ENCODE peak calls at places on chromosomes 3 and 15, in eight cellular contexts. E is NCI-H1417; J is left colon; G is HEK293T; X is activated naive CD4-positive, alpha-beta T cell treated with anti-CD3 and anti-CD28 coated beads, Interleukin-2, amount 50 U/mL, for 16 hours; Y is brain microvascular endothelial cell; A is tibial artery; C is dorsolateral prefrontal cortex. M is an unnamed sample.

GRCh38 chr3:114874447-114874846 is 272.6 kb downstream of the ZBTB20 start:
- DNase-seq in X (no peak), C (no peak), E (no peak), Y (no peak), G (no peak), A (no peak), J (no peak), M (no peak)

GRCh38 chr3:189507856-189508255 is 123.3 kb upstream of the TP63 start:
- DNase-seq in A (no peak), J (no peak), X (no peak), E (no peak), C (no peak), Y (no peak), G (no peak), M (no peak)

GRCh38 chr15:40957581-40958051 is 4.3 kb downstream of the CHAC1 start:
- DNase-seq in G (no peak), Y (no peak), A (peak; percentile 91), X (no peak), E (no peak), C (no peak), J (peak; percentile 64), M (no peak)

GRCh38 chr3:170038434-170039110 is 777 bp downstream of the GPR160 start:
- DNase-seq in J (peak; percentile 70), X (peak; percentile 44), E (peak; percentile 83), A (no peak), G (peak; percentile 22), Y (no peak), C (no peak), M (peak; percentile 67)

GRCh38 chr3:46429250-46429649 is 22.2 kb downstream of the CCRL2 start:
- DNase-seq in J (no peak), X (no peak), G (no peak), A (no peak), C (no peak), E (peak; percentile 43), Y (no peak), M (no peak)

GRCh38 chr15:90228960-90229359 is 4.8 kb downstream of the CIB1 start:
- DNase-seq in G (no peak), J (no peak), X (no peak), C (no peak), E (no peak), A (no peak), Y (no peak), M (no peak)

GRCh38 chr15:66943456-66944095 is 121.8 kb upstream of the SMAD3 start:
- DNase-seq in X (no peak), J (peak; percentile 46), E (peak; percentile 88), A (peak; percentile 56), G (no peak), C (no peak), Y (no peak), M (no peak)

GRCh38 chr3:117619805-117620204 is 910.2 kb downstream of the TUSC7 start:
- DNase-seq in Y (no peak), G (no peak), J (no peak), E (no peak), A (no peak), X (no peak), C (no peak), M (no peak)

GRCh38 chr3:36484386-36484785 is 104.1 kb downstream of the STAC start:
- DNase-seq in Y (no peak), A (no peak), C (no peak), G (no peak), E (no peak), X (no peak), J (no peak), M (no peak)

GRCh38 chr3:139355502-139355901 is 11.7 kb downstream of the MRPS22 start:
- DNase-seq in G (no peak), A (no peak), X (no peak), J (no peak), C (no peak), Y (no peak), E (no peak), M (no peak)